ENCODE peak calls at places on chromosomes 13 and 19, in seven cellular contexts. I, E, G, W, D, N and A are unnamed samples.

GRCh38 chr19:6228523-6229215 is 51.1 kb downstream of the MLLT1 start:
- DNase-seq in N (no peak), D (no peak), I (no peak), E (no peak), W (no peak), G (no peak), A (no peak)

GRCh38 chr13:29758591-29759114 is 91.8 kb downstream of the UBL3 start:
- DNase-seq in E (peak; percentile 91), D (peak; percentile 60), I (no peak), W (peak; percentile 70), G (no peak), N (no peak), A (no peak)

GRCh38 chr13:102773441-102774209 is at the start of gene TEX30:
- DNase-seq in D (peak; percentile 88), I (peak; percentile 94), E (peak; percentile 84), G (peak; percentile 94), N (peak; percentile 78), W (peak; percentile 92), A (peak; percentile 40)

GRCh38 chr13:40969169-40969901 is 49.8 kb downstream of the ELF1 start:
- DNase-seq in I (no peak), G (no peak), D (no peak), N (peak; percentile 50), E (no peak), W (no peak), A (no peak)

GRCh38 chr13:30340367-30341184 is 33.2 kb upstream of the KATNAL1 start:
- DNase-seq in N (no peak), G (no peak), D (peak; percentile 22), I (peak; percentile 50), W (no peak), E (peak; percentile 58), A (peak; percentile 16)

GRCh38 chr19:16330368-16330801 is 5.8 kb downstream of the KLF2 start:
- DNase-seq in N (peak; percentile 67), G (peak; percentile 62), D (peak; percentile 92), W (peak; percentile 97), E (peak; percentile 97), I (peak; percentile 83), A (peak; percentile 88)

GRCh38 chr19:15977193-15977592 is 28.4 kb downstream of the OR10H4 start:
- DNase-seq in D (no peak), E (no peak), G (no peak), I (no peak), W (no peak), N (no peak), A (no peak)

GRCh38 chr19:10654610-10655456 is 687 bp downstream of the ILF3 start:
- DNase-seq in N (peak; percentile 71), I (peak; percentile 75), E (peak; percentile 59), W (peak; percentile 40), D (peak; percentile 36), G (peak; percentile 89), A (no peak)

GRCh38 chr19:41588497-41589209 is 12.7 kb downstream of the CEACAM21 start:
- DNase-seq in N (peak; percentile 28), G (peak; percentile 70), D (peak; percentile 29), E (peak; percentile 50), W (peak; percentile 52), I (peak; percentile 47), A (no peak)

GRCh38 chr13:91986771-91987515 is 588.5 kb downstream of the GPC5 start:
- DNase-seq in D (no peak), W (peak; percentile 30), E (no peak), I (no peak), N (no peak), G (no peak), A (no peak)

GRCh38 chr19:4831351-4832340 is at the start of gene TICAM1:
- DNase-seq in W (peak; percentile 82), I (peak; percentile 87), D (peak; percentile 43), N (peak; percentile 70), G (peak; percentile 77), E (peak; percentile 63), A (no peak)

GRCh38 chr13:109840201-109840892 is 54.0 kb upstream of the IRS2 start:
- DNase-seq in E (peak; percentile 77), W (no peak), N (no peak), G (no peak), D (peak; percentile 60), I (no peak), A (peak; percentile 66)

GRCh38 chr13:99275093-99275469 is 16.9 kb upstream of the GPR18 start:
- DNase-seq in D (no peak), G (no peak), W (peak; percentile 21), E (peak; percentile 39), I (no peak), N (no peak), A (no peak)

GRCh38 chr19:489418-490196 is 6.7 kb upstream of the MADCAM1 start:
- DNase-seq in I (peak; percentile 59), G (no peak), D (no peak), E (peak; percentile 13), N (peak; percentile 24), W (no peak), A (no peak)

GRCh38 chr19:5913739-5914357 is at the start of gene CAPS:
- DNase-seq in I (no peak), N (no peak), D (peak; percentile 85), E (peak; percentile 97), G (no peak), W (no peak), A (no peak)

GRCh38 chr13:24511824-24512207 is 762 bp downstream of the PARP4 start:
- DNase-seq in E (no peak), I (no peak), N (peak; percentile 48), D (no peak), G (peak; percentile 72), W (no peak), A (no peak)

GRCh38 chr19:13155472-13156284 is 5.5 kb downstream of the IER2 start:
- DNase-seq in D (peak; percentile 93), G (peak; percentile 43), W (no peak), E (peak; percentile 81), N (peak; percentile 91), I (peak; percentile 92), A (no peak)

GRCh38 chr13:38514575-38514974 is 164.9 kb downstream of the UFM1 start:
- DNase-seq in I (no peak), W (peak; percentile 8), D (no peak), N (no peak), E (no peak), G (no peak), A (no peak)

DNA sequence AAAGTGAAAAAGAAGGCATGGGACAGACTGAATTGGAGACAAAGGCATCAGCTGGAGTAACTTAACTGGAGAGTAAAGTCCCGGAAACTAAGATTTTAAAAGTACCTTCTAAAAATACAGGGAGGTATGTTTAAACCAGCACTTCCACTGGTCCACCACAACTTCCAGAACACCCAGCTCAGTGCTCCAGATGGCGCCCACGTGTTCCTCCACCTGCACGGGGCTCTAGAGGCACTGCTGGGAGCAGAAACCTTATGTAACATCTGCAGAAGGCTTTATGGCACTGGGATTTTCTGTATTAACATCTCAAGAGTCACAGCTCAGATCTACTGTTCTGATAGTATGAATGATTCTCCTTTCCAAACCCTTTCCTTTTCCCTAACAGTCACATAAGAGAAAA is 252.1 kb downstream of the DCLK1 start:
- DNase-seq in G (no peak), I (no peak), E (no peak), N (no peak), W (peak; percentile 28), D (no peak), A (no peak)
- H3K9me2 ChIP-seq in G (no peaks in the 10 kb centered on the region), I (no peaks in the 10 kb centered on the region), E (no peaks in the 10 kb centered on the region), N (no peaks in the 10 kb centered on the region), W (no peaks in the 10 kb centered on the region), D (no peaks in the 10 kb centered on the region), A (no peaks in the 10 kb centered on the region)

GRCh38 chr19:31406106-31406505 is 56.9 kb upstream of the TSHZ3 start:
- DNase-seq in N (no peak), E (no peak), W (no peak), G (no peak), I (no peak), D (no peak), A (no peak)

GRCh38 chr19:31402931-31403330 is 53.7 kb upstream of the TSHZ3 start:
- DNase-seq in N (no peak), W (no peak), I (no peak), D (no peak), E (no peak), G (no peak), A (no peak)

GRCh38 chr19:31413353-31413752 is 64.1 kb upstream of the TSHZ3 start:
- DNase-seq in N (no peak), W (no peak), E (no peak), I (no peak), G (no peak), D (no peak), A (no peak)

DNA sequence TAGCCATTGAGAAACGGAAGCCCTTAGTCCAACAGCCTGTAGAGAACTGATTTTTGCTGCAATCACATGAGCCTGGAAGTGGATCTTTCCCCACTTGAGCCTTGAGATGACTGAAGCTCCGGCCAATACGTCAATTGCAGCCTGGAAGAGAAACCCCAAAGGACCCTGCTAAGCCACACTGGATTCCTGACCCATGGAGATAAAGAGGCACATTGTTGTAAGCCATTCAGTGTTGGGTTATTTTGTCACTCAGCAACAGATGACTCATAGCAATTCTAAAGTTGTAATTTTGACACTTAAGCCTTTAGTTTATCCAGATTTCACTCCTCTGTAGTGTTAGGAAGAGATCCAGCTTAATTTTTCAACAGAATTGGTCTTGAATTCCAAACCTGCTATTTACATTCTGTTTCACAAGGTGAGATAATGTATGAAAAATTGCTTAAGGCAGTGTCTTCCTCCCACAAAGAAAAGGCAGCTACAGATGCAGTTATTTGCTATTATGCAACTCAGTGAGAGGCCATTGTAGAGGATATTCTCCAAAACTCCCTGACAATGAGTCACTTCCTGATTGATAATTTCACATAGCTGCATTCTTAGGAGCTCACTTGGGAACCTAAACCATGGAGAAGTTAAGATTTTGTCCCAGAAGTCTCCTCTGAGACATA is 59.4 kb upstream of the TSHZ3 start:
- DNase-seq in E (peak; percentile 36), N (no peak), G (no peak), D (no peak), W (no peak), I (peak; percentile 38), A (no peak)
- H3K9me2 ChIP-seq in E (no peaks in the 10 kb centered on the region), N (no peaks in the 10 kb centered on the region), G (no peaks in the 10 kb centered on the region), D (no peaks in the 10 kb centered on the region), W (no peaks in the 10 kb centered on the region), I (no peaks in the 10 kb centered on the region), A (no peaks in the 10 kb centered on the region)

DNA sequence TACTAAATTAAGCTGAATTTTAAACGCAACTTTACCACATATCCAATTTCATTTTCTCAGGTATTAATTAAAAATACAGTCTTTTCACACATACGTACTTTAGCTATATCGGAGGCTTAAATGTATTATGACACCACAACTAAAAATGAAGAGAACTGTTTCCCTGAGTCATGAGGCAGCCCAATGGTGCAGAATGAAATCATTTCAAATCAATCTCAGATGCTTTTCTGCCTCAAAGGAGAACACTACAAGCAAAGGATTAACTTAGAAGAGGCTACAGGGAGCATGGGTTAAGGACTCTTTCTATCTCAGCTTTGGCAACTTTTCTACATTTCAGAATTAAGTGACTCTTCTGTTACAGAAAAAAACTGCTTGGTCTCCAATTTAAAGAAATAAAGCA is 516.3 kb upstream of the HTR2A start:
- DNase-seq in G (no peak), W (no peak), D (no peak), I (no peak), E (no peak), N (no peak), A (no peak)
- H3K9me2 ChIP-seq in G (no peaks in the 10 kb centered on the region), W (no peaks in the 10 kb centered on the region), D (no peaks in the 10 kb centered on the region), I (no peaks in the 10 kb centered on the region), E (no peaks in the 10 kb centered on the region), N (no peaks in the 10 kb centered on the region), A (no peaks in the 10 kb centered on the region)

DNA sequence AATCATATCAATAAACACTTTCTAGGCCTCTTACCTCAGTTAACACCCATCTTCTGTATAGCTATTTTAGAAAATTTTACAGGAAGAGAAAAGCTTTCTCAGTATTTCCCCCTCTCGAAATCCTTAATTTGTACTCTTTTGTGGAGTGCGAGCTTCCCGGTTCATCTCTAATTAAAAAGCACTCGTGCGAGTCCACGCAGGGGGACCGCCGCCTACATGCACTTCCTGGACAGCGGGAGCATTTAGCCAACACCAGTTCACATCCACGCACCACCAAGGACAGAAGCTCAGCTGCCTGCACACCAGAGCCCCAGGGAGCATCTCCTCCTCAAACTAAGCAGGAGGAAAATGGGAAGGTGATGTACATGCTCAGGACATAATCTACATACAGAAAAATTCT is 60.0 kb downstream of the RASA3 start:
- DNase-seq in E (no peak), W (no peak), N (no peak), D (no peak), G (no peak), I (no peak), A (no peak)
- H3K9me2 ChIP-seq in E (no peaks in the 10 kb centered on the region), W (no peaks in the 10 kb centered on the region), N (no peaks in the 10 kb centered on the region), D (no peaks in the 10 kb centered on the region), G (no peaks in the 10 kb centered on the region), I (no peaks in the 10 kb centered on the region), A (no peaks in the 10 kb centered on the region)